ENCODE peak calls at places on chromosomes 16 and 17, in ten cellular contexts. O is memory B cell, U is prostate gland, M is neural progenitor cell, J is NCI-H1092, Y is GM04504, S is smooth muscle cell of the brain vasculature, A is MCF 10A, V is body of pancreas, E is T-helper 1 cell. G is an unnamed sample.

GRCh38 chr17:57454729-57455062 is 198.4 kb downstream of the MSI2 start:
- DNase-seq in O (no peak), U (no peak), M (no peak), J (no peak), Y (no peak), S (no peak), A (no peak), V (no peak), E (no peak), G (no peak)

GRCh38 chr16:62225675-62226074 is 189.4 kb upstream of the CDH8 start:
- DNase-seq in O (no peak), U (no peak), M (peak), J (peak), Y (no peak), S (no peak), A (peak), V (peak), E (no peak), G (peak)

GRCh38 chr17:6574689-6575595 is 18.6 kb upstream of the PITPNM3 start:
- DNase-seq in O (peak), U (no peak), M (peak), J (no peak), Y (peak), S (no peak), A (peak), V (no peak), E (no peak), G (no peak)

GRCh38 chr17:47733414-47734288 is 615 bp downstream of the TBX21 start:
- DNase-seq in O (no peak), U (no peak), M (peak), J (no peak), Y (no peak), S (no peak), A (no peak), V (no peak), E (no peak), G (no peak)

GRCh38 chr17:72556944-72557826 is 436.4 kb downstream of the SOX9 start:
- DNase-seq in O (peak), U (peak), M (peak), J (peak), Y (no peak), S (no peak), A (peak), V (peak), E (peak), G (peak)

GRCh38 chr17:80750263-80750662 is 205.6 kb downstream of the RPTOR start:
- DNase-seq in O (no peak), U (no peak), M (no peak), J (no peak), Y (no peak), S (no peak), A (no peak), V (no peak), E (no peak), G (no peak)

GRCh38 chr17:75752405-75753192 is 12.4 kb downstream of the GALK1 start:
- DNase-seq in O (no peak), U (no peak), M (no peak), J (no peak), Y (no peak), S (no peak), A (no peak), V (no peak), E (no peak), G (no peak)

GRCh38 chr16:2598723-2599122 is 60.9 kb downstream of the PDPK1 start:
- DNase-seq in O (no peak), U (no peak), M (no peak), J (no peak), Y (no peak), S (no peak), A (no peak), V (no peak), E (no peak), G (no peak)

GRCh38 chr17:80820331-80820730 is 171.3 kb upstream of the CHMP6 start:
- DNase-seq in O (no peak), U (no peak), M (peak), J (no peak), Y (no peak), S (no peak), A (no peak), V (no peak), E (no peak), G (no peak)

GRCh38 chr17:72143245-72143644 is 22.4 kb downstream of the SOX9 start:
- DNase-seq in O (no peak), U (no peak), M (no peak), J (no peak), Y (no peak), S (no peak), A (no peak), V (no peak), E (no peak), G (no peak)

GRCh38 chr17:12256380-12256995 is 235.8 kb downstream of the MAP2K4 start:
- DNase-seq in O (no peak), U (peak), M (peak), J (no peak), Y (peak), S (peak), A (peak), V (peak), E (no peak), G (no peak)

GRCh38 chr17:31931781-31932180 is 5.0 kb upstream of the SUZ12 start:
- DNase-seq in O (no peak), U (no peak), M (no peak), J (no peak), Y (no peak), S (no peak), A (no peak), V (no peak), E (no peak), G (no peak)

GRCh38 chr17:73952136-73952497 is 251.4 kb upstream of the RPL38 start:
- DNase-seq in O (no peak), U (no peak), M (peak), J (no peak), Y (no peak), S (no peak), A (no peak), V (no peak), E (no peak), G (no peak)

GRCh38 chr16:49589721-49590120 is 216.1 kb downstream of the C16orf78 start:
- DNase-seq in O (no peak), U (no peak), M (peak), J (no peak), Y (no peak), S (no peak), A (no peak), V (no peak), E (no peak), G (no peak)

GRCh38 chr16:11130978-11131665 is 124.9 kb downstream of the SOCS1 start:
- DNase-seq in O (no peak), U (no peak), M (no peak), J (no peak), Y (no peak), S (no peak), A (no peak), V (no peak), E (no peak), G (no peak)

GRCh38 chr16:3971261-3971660 is 90.7 kb upstream of the CREBBP start:
- DNase-seq in O (no peak), U (no peak), M (no peak), J (no peak), Y (peak), S (peak), A (peak), V (no peak), E (no peak), G (no peak)

GRCh38 chr17:29390856-29391631 is 881 bp downstream of the TAOK1 start:
- DNase-seq in O (no peak), U (peak), M (peak), J (no peak), Y (no peak), S (no peak), A (peak), V (peak), E (no peak), G (no peak)

GRCh38 chr17:66190738-66191606 is 961 bp downstream of the CEP112 start:
- DNase-seq in O (no peak), U (no peak), M (peak), J (no peak), Y (no peak), S (no peak), A (peak), V (no peak), E (no peak), G (no peak)

GRCh38 chr16:35146723-35147458 is 1687.5 kb downstream of the TP53TG3F start:
- DNase-seq in O (no peak), U (no peak), M (no peak), J (no peak), Y (no peak), S (no peak), A (no peak), V (no peak), E (no peak), G (no peak)

GRCh38 chr17:4968166-4968915 is 724 bp upstream of the SPAG7 start:
- DNase-seq in O (no peak), U (peak), M (peak), J (no peak), Y (no peak), S (no peak), A (peak), V (no peak), E (no peak), G (no peak)

GRCh38 chr17:74340470-74341023 is 14.5 kb downstream of the KIF19 start:
- DNase-seq in O (no peak), U (no peak), M (no peak), J (peak), Y (no peak), S (no peak), A (no peak), V (no peak), E (no peak), G (no peak)

GRCh38 chr17:7263071-7263800 is 958 bp upstream of the CLDN7 start:
- DNase-seq in O (no peak), U (no peak), M (peak), J (no peak), Y (no peak), S (no peak), A (peak), V (peak), E (no peak), G (peak)

GRCh38 chr17:60135951-60136666 is 13.7 kb upstream of the CA4 start:
- DNase-seq in O (no peak), U (no peak), M (no peak), J (no peak), Y (no peak), S (no peak), A (no peak), V (peak), E (no peak), G (no peak)

GRCh38 chr16:11067266-11067665 is 122.9 kb downstream of the CLEC16A start:
- DNase-seq in O (no peak), U (no peak), M (no peak), J (no peak), Y (no peak), S (no peak), A (no peak), V (no peak), E (no peak), G (no peak)

GRCh38 chr16:88569614-88569984 is 604 bp upstream of the ZC3H18 start:
- DNase-seq in O (no peak), U (peak), M (peak), J (no peak), Y (no peak), S (no peak), A (peak), V (peak), E (no peak), G (no peak)

GRCh38 chr16:24275413-24275812 is 19.3 kb downstream of the CACNG3 start:
- DNase-seq in O (no peak), U (no peak), M (no peak), J (no peak), Y (no peak), S (no peak), A (no peak), V (no peak), E (no peak), G (no peak)

GRCh38 chr16:86673090-86673955 is 95.0 kb downstream of the FOXL1 start:
- DNase-seq in O (no peak), U (no peak), M (no peak), J (no peak), Y (no peak), S (no peak), A (no peak), V (no peak), E (no peak), G (no peak)

GRCh38 chr16:50400967-50401348 is 32.2 kb upstream of the BRD7 start:
- DNase-seq in O (no peak), U (no peak), M (no peak), J (no peak), Y (no peak), S (no peak), A (peak), V (no peak), E (no peak), G (no peak)

GRCh38 chr16:70746040-70746707 is 54.8 kb downstream of the VAC14 start:
- DNase-seq in O (no peak), U (peak), M (no peak), J (no peak), Y (peak), S (no peak), A (peak), V (peak), E (no peak), G (peak)

GRCh38 chr17:45223541-45224528 is 2.1 kb downstream of the FMNL1 start:
- DNase-seq in O (no peak), U (no peak), M (no peak), J (no peak), Y (no peak), S (no peak), A (no peak), V (no peak), E (peak), G (no peak)

G was measured in breast epithelium.